ENCODE peak calls at places on chromosomes 1 and 21, in five cellular contexts. One of them, this sample, is unnamed.

GRCh38 chr1:160096491-160097116 is 1.8 kb downstream of the IGSF8 start:
- DNase-seq in AG04449: no peak
- DNase-seq in fibroblast of pulmonary artery: peak
- DNase-seq in RWPE1: peak
- DNase-seq in thyroid gland: no peak
- DNase-seq in this sample: peak

GRCh38 chr1:96360036-96360795 is 361.4 kb upstream of the PTBP2 start:
- DNase-seq in AG04449: no peak
- DNase-seq in fibroblast of pulmonary artery: no peak
- DNase-seq in RWPE1: peak
- DNase-seq in thyroid gland: no peak
- DNase-seq in this sample: no peak

GRCh38 chr1:205954819-205955404 is 11.7 kb upstream of the SLC26A9 start:
- DNase-seq in AG04449: no peak
- DNase-seq in fibroblast of pulmonary artery: no peak
- DNase-seq in RWPE1: no peak
- DNase-seq in thyroid gland: no peak
- DNase-seq in this sample: no peak

GRCh38 chr1:96968582-96969378 is 247.2 kb downstream of the PTBP2 start:
- DNase-seq in AG04449: peak
- DNase-seq in fibroblast of pulmonary artery: peak
- DNase-seq in RWPE1: no peak
- DNase-seq in thyroid gland: no peak
- DNase-seq in this sample: no peak

GRCh38 chr21:45286671-45287437 is 841 bp downstream of the POFUT2 start:
- DNase-seq in AG04449: no peak
- DNase-seq in fibroblast of pulmonary artery: no peak
- DNase-seq in RWPE1: no peak
- DNase-seq in thyroid gland: no peak
- DNase-seq in this sample: no peak

GRCh38 chr1:5311634-5312298 is 657.4 kb downstream of the AJAP1 start:
- DNase-seq in AG04449: no peak
- DNase-seq in fibroblast of pulmonary artery: no peak
- DNase-seq in RWPE1: no peak
- DNase-seq in thyroid gland: peak
- DNase-seq in this sample: no peak

GRCh38 chr1:241097479-241097878 is 259.5 kb downstream of the RGS7 start:
- DNase-seq in AG04449: no peak
- DNase-seq in fibroblast of pulmonary artery: no peak
- DNase-seq in RWPE1: no peak
- DNase-seq in thyroid gland: no peak
- DNase-seq in this sample: no peak

GRCh38 chr21:44006017-44006624 is 6.0 kb upstream of the TRAPPC10 start:
- DNase-seq in AG04449: peak
- DNase-seq in fibroblast of pulmonary artery: peak
- DNase-seq in RWPE1: peak
- DNase-seq in thyroid gland: no peak
- DNase-seq in this sample: no peak

GRCh38 chr1:54679055-54679643 is 36.5 kb upstream of the TTC4 start:
- DNase-seq in AG04449: no peak
- DNase-seq in fibroblast of pulmonary artery: no peak
- DNase-seq in RWPE1: no peak
- DNase-seq in thyroid gland: no peak
- DNase-seq in this sample: no peak

GRCh38 chr1:109299087-109299983 is 7.5 kb downstream of the MYBPHL start:
- DNase-seq in AG04449: peak
- DNase-seq in fibroblast of pulmonary artery: peak
- DNase-seq in RWPE1: no peak
- DNase-seq in thyroid gland: peak
- DNase-seq in this sample: no peak

GRCh38 chr1:152052606-152053005 is 15.8 kb upstream of the S100A11 start:
- DNase-seq in AG04449: no peak
- DNase-seq in fibroblast of pulmonary artery: peak
- DNase-seq in RWPE1: peak
- DNase-seq in thyroid gland: peak
- DNase-seq in this sample: no peak

DNA sequence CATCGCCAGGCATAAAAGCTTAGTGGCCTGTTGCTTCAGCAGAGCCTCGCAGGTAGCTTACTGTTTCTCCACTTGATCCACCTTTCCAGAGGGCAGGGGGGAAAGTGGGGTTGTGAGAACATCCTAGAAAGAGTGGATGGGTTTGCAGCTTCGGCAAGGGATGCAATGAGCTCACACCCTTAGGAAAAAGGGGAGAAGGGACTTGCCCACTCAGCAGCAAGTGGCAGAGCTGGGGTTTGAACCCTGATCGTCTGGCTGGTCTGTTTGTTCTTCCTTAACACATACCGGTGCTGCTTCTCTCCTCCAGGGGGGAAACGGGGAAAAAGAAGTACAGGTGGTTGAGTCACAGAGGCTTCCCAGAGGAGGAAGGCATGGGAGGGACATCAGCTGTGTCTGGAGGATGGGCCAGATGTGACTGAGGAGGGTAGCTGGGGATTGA is 1.0 kb downstream of the TMEM201 start:
- DNase-seq in AG04449: no peak
- DNase-seq in fibroblast of pulmonary artery: no peak
- DNase-seq in RWPE1: peak
- DNase-seq in thyroid gland: no peak
- DNase-seq in this sample: no peak
- TF ChIP-seq CTCF in AG04449: no peak
- TF ChIP-seq CTCF in fibroblast of pulmonary artery: no peak
- TF ChIP-seq CTCF in RWPE1: no peak
- TF ChIP-seq CTCF in thyroid gland: no peak
- TF ChIP-seq CTCF in this sample: no peak

GRCh38 chr1:236560213-236560771 is 36.5 kb downstream of the LGALS8 start:
- DNase-seq in AG04449: no peak
- DNase-seq in fibroblast of pulmonary artery: no peak
- DNase-seq in RWPE1: no peak
- DNase-seq in thyroid gland: no peak
- DNase-seq in this sample: no peak
- TF ChIP-seq CTCF in AG04449: no peak
- TF ChIP-seq CTCF in fibroblast of pulmonary artery: peak
- TF ChIP-seq CTCF in RWPE1: no peak
- TF ChIP-seq CTCF in thyroid gland: no peak
- TF ChIP-seq CTCF in this sample: no peak

GRCh38 chr21:28810826-28811524 is 181.7 kb downstream of the LTN1 start:
- DNase-seq in AG04449: no peak
- DNase-seq in fibroblast of pulmonary artery: no peak
- DNase-seq in RWPE1: no peak
- DNase-seq in thyroid gland: no peak
- DNase-seq in this sample: no peak
- TF ChIP-seq CTCF in AG04449: no peak
- TF ChIP-seq CTCF in fibroblast of pulmonary artery: no peak
- TF ChIP-seq CTCF in RWPE1: no peak
- TF ChIP-seq CTCF in thyroid gland: no peak
- TF ChIP-seq CTCF in this sample: no peak

GRCh38 chr1:176691251-176692228 is 228.6 kb downstream of the PAPPA2 start:
- DNase-seq in AG04449: peak
- DNase-seq in fibroblast of pulmonary artery: peak
- DNase-seq in RWPE1: peak
- DNase-seq in thyroid gland: peak
- DNase-seq in this sample: no peak
- TF ChIP-seq CTCF in AG04449: peak
- TF ChIP-seq CTCF in fibroblast of pulmonary artery: peak
- TF ChIP-seq CTCF in RWPE1: peak
- TF ChIP-seq CTCF in thyroid gland: peak
- TF ChIP-seq CTCF in this sample: peak

DNA sequence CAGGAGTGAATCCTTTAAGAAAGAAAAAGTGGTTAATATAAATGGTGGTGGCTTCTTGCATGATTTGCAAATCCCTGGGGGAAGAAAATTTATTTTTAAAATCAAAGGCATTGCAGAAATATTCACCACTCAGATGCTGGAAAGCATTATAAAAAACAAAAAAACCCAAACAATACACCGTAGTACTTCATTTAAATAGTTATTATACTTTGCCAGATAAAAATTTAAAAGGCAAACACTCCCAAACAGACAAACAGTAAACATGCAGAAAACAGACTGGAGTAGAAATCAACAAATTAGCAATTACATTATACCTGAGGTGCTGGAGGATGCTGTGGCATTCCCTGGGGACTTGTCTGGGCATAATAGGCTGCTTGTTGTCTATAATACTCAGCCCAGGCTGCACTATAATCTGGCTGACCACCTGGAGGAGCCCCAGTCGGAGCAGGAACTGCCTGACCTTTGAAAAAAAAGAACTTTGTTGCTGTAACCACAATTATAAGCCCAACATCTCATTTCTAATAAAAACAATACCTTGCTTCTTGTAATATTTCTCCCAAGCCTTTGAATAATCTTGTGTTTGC is 29.9 kb downstream of the FUBP1 start:
- DNase-seq in AG04449: no peak
- DNase-seq in fibroblast of pulmonary artery: peak
- DNase-seq in RWPE1: no peak
- DNase-seq in thyroid gland: peak
- DNase-seq in this sample: no peak
- TF ChIP-seq CTCF in AG04449: peak
- TF ChIP-seq CTCF in fibroblast of pulmonary artery: peak
- TF ChIP-seq CTCF in RWPE1: no peak
- TF ChIP-seq CTCF in thyroid gland: peak
- TF ChIP-seq CTCF in this sample: peak

GRCh38 chr1:100928128-100928527 is 32.2 kb downstream of the SLC30A7 start:
- DNase-seq in AG04449: no peak
- DNase-seq in fibroblast of pulmonary artery: peak
- DNase-seq in RWPE1: no peak
- DNase-seq in thyroid gland: no peak
- DNase-seq in this sample: no peak
- TF ChIP-seq CTCF in AG04449: no peak
- TF ChIP-seq CTCF in fibroblast of pulmonary artery: peak
- TF ChIP-seq CTCF in RWPE1: no peak
- TF ChIP-seq CTCF in thyroid gland: peak
- TF ChIP-seq CTCF in this sample: no peak

GRCh38 chr1:209590405-209590804 is 6.9 kb downstream of the CAMK1G start:
- DNase-seq in AG04449: no peak
- DNase-seq in fibroblast of pulmonary artery: no peak
- DNase-seq in RWPE1: no peak
- DNase-seq in thyroid gland: peak
- DNase-seq in this sample: no peak
- TF ChIP-seq CTCF in AG04449: peak
- TF ChIP-seq CTCF in fibroblast of pulmonary artery: peak
- TF ChIP-seq CTCF in RWPE1: no peak
- TF ChIP-seq CTCF in thyroid gland: peak
- TF ChIP-seq CTCF in this sample: no peak

GRCh38 chr1:68506386-68506785 is 9.5 kb upstream of the DEPDC1 start:
- DNase-seq in AG04449: no peak
- DNase-seq in fibroblast of pulmonary artery: no peak
- DNase-seq in RWPE1: no peak
- DNase-seq in thyroid gland: peak
- DNase-seq in this sample: no peak
- TF ChIP-seq CTCF in AG04449: no peak
- TF ChIP-seq CTCF in fibroblast of pulmonary artery: no peak
- TF ChIP-seq CTCF in RWPE1: no peak
- TF ChIP-seq CTCF in thyroid gland: no peak
- TF ChIP-seq CTCF in this sample: no peak

GRCh38 chr1:161787355-161787754 is 21.2 kb downstream of the ATF6 start:
- DNase-seq in AG04449: no peak
- DNase-seq in fibroblast of pulmonary artery: no peak
- DNase-seq in RWPE1: no peak
- DNase-seq in thyroid gland: no peak
- DNase-seq in this sample: no peak
- TF ChIP-seq CTCF in AG04449: no peak
- TF ChIP-seq CTCF in fibroblast of pulmonary artery: peak
- TF ChIP-seq CTCF in RWPE1: no peak
- TF ChIP-seq CTCF in thyroid gland: no peak
- TF ChIP-seq CTCF in this sample: no peak

GRCh38 chr1:180501865-180502360 is 464 bp downstream of the ACBD6 start:
- DNase-seq in AG04449: no peak
- DNase-seq in fibroblast of pulmonary artery: no peak
- DNase-seq in RWPE1: peak
- DNase-seq in thyroid gland: peak
- DNase-seq in this sample: no peak
- TF ChIP-seq CTCF in AG04449: no peak
- TF ChIP-seq CTCF in fibroblast of pulmonary artery: no peak
- TF ChIP-seq CTCF in RWPE1: no peak
- TF ChIP-seq CTCF in thyroid gland: no peak
- TF ChIP-seq CTCF in this sample: no peak